ENCODE peak calls at places on chromosomes 3 and 15, in five cellular contexts. E is NCI-H1694, X is T-helper 1 cell, C is NCI-H2029, P is GM19239. F is an unnamed sample.

GRCh38 chr15:56806147-56806536 is 72.8 kb upstream of the ZNF280D start:
- DNase-seq in E (no peak), X (no peak), C (no peak), P (no peak), F (no peak)

GRCh38 chr3:99396651-99397050 is 241.7 kb upstream of the COL8A1 start:
- DNase-seq in E (no peak), X (no peak), C (no peak), P (no peak), F (no peak)

GRCh38 chr15:79451361-79451999 is 19.3 kb downstream of the MINAR1 start:
- DNase-seq in E (no peak), X (no peak), C (no peak), P (no peak), F (no peak)

GRCh38 chr15:96186105-96186504 is 144.4 kb upstream of the NR2F2 start:
- DNase-seq in E (no peak), X (no peak), C (no peak), P (no peak), F (no peak)

GRCh38 chr15:68559342-68560310 is 19.2 kb upstream of the CORO2B start:
- DNase-seq in E (peak), X (peak), C (peak), P (peak), F (peak)

GRCh38 chr3:123716421-123716820 is 131.6 kb upstream of the HACD2 start:
- DNase-seq in E (no peak), X (no peak), C (no peak), P (no peak), F (no peak)

GRCh38 chr3:111796566-111796965 is 62.5 kb upstream of the PHLDB2 start:
- DNase-seq in E (no peak), X (no peak), C (no peak), P (no peak), F (no peak)

GRCh38 chr3:101995371-101996046 is 146.2 kb downstream of the NFKBIZ start:
- DNase-seq in E (no peak), X (no peak), C (no peak), P (no peak), F (no peak)

GRCh38 chr15:72948662-72949061 is 103.6 kb upstream of the NEO1 start:
- DNase-seq in E (no peak), X (no peak), C (no peak), P (no peak), F (no peak)

GRCh38 chr15:48719668-48720067 is 74.2 kb upstream of the FBN1 start:
- DNase-seq in E (no peak), X (no peak), C (no peak), P (no peak), F (no peak)

GRCh38 chr3:52552089-52552488 is 15.7 kb downstream of the UQCC5 start:
- DNase-seq in E (no peak), X (no peak), C (no peak), P (no peak), F (no peak)

GRCh38 chr3:775178-775885 is 317.5 kb upstream of the CNTN6 start:
- DNase-seq in E (no peak), X (no peak), C (no peak), P (no peak), F (no peak)

GRCh38 chr3:24622138-24622537 is 127.5 kb upstream of the THRB start:
- DNase-seq in E (no peak), X (no peak), C (no peak), P (no peak), F (no peak)

GRCh38 chr3:154243353-154243752 is 80.9 kb downstream of the DHX36 start:
- DNase-seq in E (no peak), X (no peak), C (no peak), P (no peak), F (no peak)